ENCODE peak calls at places on chromosomes 1 and 21, in seven cellular contexts. A is amniotic epithelial cell; P is kidney tubule cell; L is occipital lobe; C is NCI-H82; Q is NCI-H524; U is stimulated activated CD4-positive, alpha-beta T cell treated with anti-CD3 and anti-CD28 coated beads, Interleukin-15, amount 100 ng/mL, for 24 hours. M is an unnamed sample.

GRCh38 chr21:42833439-42833815 is 45.9 kb downstream of the WDR4 start:
- DNase-seq in A (no peak), P (peak; percentile 26), L (no peak), C (peak; percentile 76), Q (peak; percentile 50), U (peak; percentile 71), M (no peak)

GRCh38 chr1:198545156-198545555 is 4.7 kb upstream of the ATP6V1G3 start:
- DNase-seq in A (no peak), P (no peak), L (no peak), C (no peak), Q (no peak), U (no peak), M (no peak)

GRCh38 chr21:42570841-42571387 is 57.3 kb downstream of the SLC37A1 start:
- DNase-seq in A (no peak), P (peak; percentile 67), L (no peak), C (no peak), Q (no peak), U (no peak), M (no peak)

GRCh38 chr1:207603777-207604176 is 41.2 kb upstream of the CR1L start:
- DNase-seq in A (peak; percentile 13), P (no peak), L (no peak), C (no peak), Q (no peak), U (no peak), M (no peak)

GRCh38 chr1:40593449-40594186 is 62.2 kb downstream of the ZNF684 start:
- DNase-seq in A (peak; percentile 30), P (no peak), L (no peak), C (no peak), Q (no peak), U (no peak), M (no peak)

GRCh38 chr1:97906567-97907228 is 14.1 kb downstream of the DPYD start:
- DNase-seq in A (peak; percentile 87), P (peak; percentile 78), L (no peak), C (no peak), Q (no peak), U (no peak), M (no peak)

GRCh38 chr21:45874716-45875415 is 106.7 kb upstream of the COL6A1 start:
- DNase-seq in A (peak; percentile 98), P (peak; percentile 76), L (no peak), C (peak; percentile 42), Q (peak; percentile 18), U (no peak), M (peak; percentile 32)

GRCh38 chr1:17082761-17083160 is 28.9 kb upstream of the SDHB start:
- DNase-seq in A (no peak), P (no peak), L (no peak), C (no peak), Q (no peak), U (no peak), M (no peak)

GRCh38 chr1:76491737-76492136 is 375.5 kb upstream of the ST6GALNAC5 start:
- DNase-seq in A (no peak), P (no peak), L (no peak), C (no peak), Q (no peak), U (no peak), M (no peak)

GRCh38 chr1:209030454-209031167 is 552.9 kb upstream of the CAMK1G start:
- DNase-seq in A (no peak), P (peak; percentile 6), L (no peak), C (no peak), Q (no peak), U (no peak), M (no peak)

GRCh38 chr1:185694081-185694480 is 40.1 kb upstream of the HMCN1 start:
- DNase-seq in A (no peak), P (peak; percentile 50), L (no peak), C (no peak), Q (no peak), U (peak; percentile 24), M (no peak)

GRCh38 chr1:111704240-111704639 is 35.0 kb downstream of the INKA2 start:
- DNase-seq in A (no peak), P (no peak), L (no peak), C (no peak), Q (no peak), U (no peak), M (no peak)

GRCh38 chr1:39368045-39368444 is 123.4 kb upstream of the BMP8A start:
- DNase-seq in A (no peak), P (no peak), L (no peak), C (no peak), Q (no peak), U (no peak), M (no peak)

GRCh38 chr1:220516014-220516721 is 11.8 kb upstream of the MARK1 start:
- DNase-seq in A (no peak), P (peak; percentile 57), L (no peak), C (no peak), Q (no peak), U (no peak), M (no peak)

M was measured in ovary.